ENCODE peak calls at places on chromosomes 6 and 20, in eight cellular contexts. D, Q, U, I, K, N, S and F are unnamed samples.
A peak's percentile ranks its signal among the peaks of the same experiment; 100 is the strongest.

GRCh38 chr6:99252421-99252820 is 97.1 kb downstream of the FAXC start:
- DNase-seq in I (no peak), K (no peak), Q (no peak), D (no peak), N (no peak), S (no peak), U (no peak), F (no peak)

GRCh38 chr6:17506962-17507361 is 93.1 kb upstream of the FAM8A1 start:
- DNase-seq in I (no peak), K (no peak), Q (no peak), S (no peak), N (no peak), U (no peak), D (no peak), F (no peak)

GRCh38 chr6:94548211-94548610 is 1029.1 kb upstream of the MANEA start:
- DNase-seq in K (no peak), N (no peak), S (no peak), Q (no peak), I (no peak), D (no peak), U (no peak), F (no peak)

GRCh38 chr6:91462236-91462635 is 875.4 kb upstream of the MAP3K7 start:
- DNase-seq in D (no peak), K (no peak), N (no peak), I (peak; percentile 75), Q (no peak), S (no peak), U (no peak), F (no peak)

GRCh38 chr6:124226396-124226795 is 422.7 kb downstream of the NKAIN2 start:
- DNase-seq in S (no peak), K (no peak), Q (no peak), I (no peak), U (no peak), D (no peak), N (no peak), F (no peak)

GRCh38 chr20:40442181-40442963 is 246.7 kb downstream of the MAFB start:
- DNase-seq in K (no peak), S (no peak), I (no peak), Q (no peak), D (no peak), U (no peak), N (no peak), F (no peak)

GRCh38 chr20:33091147-33091546 is 11.7 kb downstream of the BPIFB4 start:
- DNase-seq in K (no peak), S (no peak), D (no peak), Q (no peak), I (no peak), N (no peak), U (no peak), F (no peak)

GRCh38 chr6:19845271-19846046 is 8.3 kb downstream of the ID4 start:
- DNase-seq in N (no peak), D (no peak), I (peak; percentile 58), U (no peak), S (no peak), K (no peak), Q (no peak), F (no peak)

GRCh38 chr6:154683756-154684523 is 49.3 kb upstream of the SCAF8 start:
- DNase-seq in S (no peak), D (no peak), I (peak; percentile 49), Q (no peak), K (no peak), N (no peak), U (no peak), F (no peak)

GRCh38 chr6:34671801-34672656 is 24.5 kb downstream of the ILRUN start:
- DNase-seq in I (peak; percentile 55), U (no peak), Q (no peak), N (peak; percentile 66), S (peak; percentile 75), D (no peak), K (peak; percentile 48), F (peak; percentile 86)

GRCh38 chr6:5112065-5112799 is 27.1 kb downstream of the PPP1R3G start:
- DNase-seq in S (no peak), K (no peak), N (no peak), D (no peak), I (peak; percentile 52), U (no peak), Q (no peak), F (no peak)

GRCh38 chr6:10411131-10411914 is 3.6 kb downstream of the TFAP2A start:
- DNase-seq in N (no peak), K (no peak), Q (no peak), I (no peak), S (no peak), U (no peak), D (peak; percentile 71), F (no peak)

GRCh38 chr6:41587223-41587879 is 41.2 kb downstream of the FOXP4 start:
- DNase-seq in U (no peak), Q (no peak), D (no peak), K (no peak), I (no peak), N (no peak), S (no peak), F (no peak)

GRCh38 chr6:111689946-111690345 is 84.3 kb upstream of the TRAF3IP2 start:
- DNase-seq in Q (no peak), U (no peak), S (no peak), K (no peak), D (no peak), I (no peak), N (no peak), F (no peak)

GRCh38 chr6:42774201-42774600 is 7.7 kb upstream of the BICRAL start:
- DNase-seq in Q (no peak), K (no peak), D (no peak), N (no peak), I (no peak), U (no peak), S (peak; percentile 32), F (peak; percentile 26)

GRCh38 chr20:11891081-11891826 is 26.4 kb upstream of the BTBD3 start:
- DNase-seq in S (no peak), N (peak; percentile 64), D (peak; percentile 87), I (peak; percentile 34), U (peak; percentile 54), K (peak; percentile 70), Q (peak; percentile 75), F (no peak)

GRCh38 chr6:111260570-111261298 is 173.4 kb downstream of the SLC16A10 start:
- DNase-seq in U (no peak), K (no peak), Q (no peak), D (no peak), I (peak; percentile 53), N (no peak), S (no peak), F (no peak)

DNA sequence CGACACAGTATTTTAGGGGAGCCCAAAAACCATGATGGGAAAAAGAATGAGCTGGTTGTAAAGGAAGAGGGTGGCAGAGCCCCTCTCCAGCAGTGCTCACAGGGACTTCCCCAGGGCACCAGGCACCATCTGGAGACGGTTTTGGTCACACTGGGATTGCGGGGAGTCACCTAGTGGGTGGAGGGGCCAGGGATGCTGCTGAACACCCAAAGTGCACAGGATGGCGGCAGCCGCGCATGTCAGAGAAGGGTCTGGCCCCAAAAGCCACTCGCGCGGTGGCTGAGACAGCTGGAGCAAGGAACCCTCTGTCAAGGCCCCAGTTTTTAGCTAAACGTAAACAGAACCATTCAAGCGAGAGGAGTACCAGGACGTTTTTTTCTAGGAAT is 10.8 kb downstream of the CTSZ start:
- DNase-seq in S (no peak), D (no peak), N (no peak), Q (no peak), K (peak; percentile 18), I (no peak), U (no peak), F (no peak)
- H3K27ac ChIP-seq in S (no peak overlapping the region), D (peak overlapping the region; percentile 85), N (no peak overlapping the region), Q (no peak overlapping the region), K (no peak overlapping the region), I (no peak overlapping the region), U (no peak overlapping the region), F (no peak overlapping the region)

GRCh38 chr6:144898052-144898689 is 613.0 kb downstream of the UTRN start:
- DNase-seq in Q (no peak), S (no peak), U (no peak), K (no peak), I (peak; percentile 54), D (no peak), N (no peak), F (no peak)

GRCh38 chr6:144897441-144897921 is 612.3 kb downstream of the UTRN start:
- DNase-seq in D (no peak), S (no peak), I (peak; percentile 87), U (peak; percentile 79), Q (no peak), K (no peak), N (no peak), F (no peak)

GRCh38 chr6:144901412-144901811 is 616.3 kb downstream of the UTRN start:
- DNase-seq in Q (no peak), I (no peak), D (no peak), U (no peak), S (no peak), N (no peak), K (no peak), F (no peak)

GRCh38 chr6:144898741-144899140 is 613.6 kb downstream of the UTRN start:
- DNase-seq in I (no peak), D (no peak), N (no peak), Q (no peak), S (no peak), K (no peak), U (no peak), F (no peak)

GRCh38 chr6:144899161-144899560 is 614.0 kb downstream of the UTRN start:
- DNase-seq in I (peak; percentile 67), Q (no peak), U (no peak), K (no peak), N (no peak), S (no peak), D (no peak), F (no peak)
- H3K4me3 ChIP-seq in I (no peak overlapping the region), Q (no peak overlapping the region), U (no peak overlapping the region), K (no peak overlapping the region), N (no peak overlapping the region), S (no peak overlapping the region), D (no peak overlapping the region), F (no peak overlapping the region)

GRCh38 chr6:138406443-138406842 is 2.4 kb downstream of the HEBP2 start:
- DNase-seq in K (no peak), U (no peak), Q (no peak), N (no peak), D (no peak), S (no peak), I (no peak), F (no peak)
- H3K36me3 ChIP-seq in K (peaks cover 60% of the 10 kb centered on the region), U (peaks cover 39% of the 10 kb centered on the region), Q (peaks cover 62% of the 10 kb centered on the region), N (peaks cover 9% of the 10 kb centered on the region), D (peaks cover 33% of the 10 kb centered on the region), S (peaks cover 10% of the 10 kb centered on the region), I (peaks cover 23% of the 10 kb centered on the region), F (peaks cover 46% of the 10 kb centered on the region)

GRCh38 chr6:36467625-36468024 is 24.8 kb downstream of the KCTD20 start:
- DNase-seq in U (no peak), S (no peak), K (no peak), Q (no peak), N (no peak), D (no peak), I (no peak), F (no peak)

GRCh38 chr6:36460916-36461315 is 18.1 kb downstream of the KCTD20 start:
- DNase-seq in D (no peak), N (no peak), S (no peak), U (no peak), I (no peak), Q (no peak), K (no peak), F (no peak)

GRCh38 chr6:36461646-36462045 is 18.8 kb downstream of the KCTD20 start:
- DNase-seq in D (no peak), K (no peak), I (no peak), Q (no peak), S (no peak), U (no peak), N (no peak), F (no peak)

GRCh38 chr6:36464233-36464632 is 21.4 kb downstream of the KCTD20 start:
- DNase-seq in K (no peak), Q (no peak), D (no peak), I (no peak), U (no peak), N (no peak), S (no peak), F (no peak)

GRCh38 chr6:36463686-36464085 is 20.9 kb downstream of the KCTD20 start:
- DNase-seq in Q (no peak), I (peak; percentile 55), U (no peak), N (no peak), D (no peak), S (no peak), K (no peak), F (no peak)
- H3K27ac ChIP-seq in Q (no peak overlapping the region), I (no peak overlapping the region), U (peak overlapping the region; percentile 5), N (no peak overlapping the region), D (no peak overlapping the region), S (no peak overlapping the region), K (no peak overlapping the region), F (no peak overlapping the region)